ENCODE peak calls at places on chromosomes 5 and 9, in five cellular contexts. X is HL-60, F is PC-3, Q is kidney, H is RWPE1. D is an unnamed sample.

GRCh38 chr9:123642291-123643278 is 286.6 kb downstream of the CRB2 start:
- DNase-seq in X (no peak), F (no peak), Q (no peak), H (no peak), D (peak; percentile 23)

GRCh38 chr9:133676450-133676849 is 40.3 kb downstream of the DBH start:
- DNase-seq in X (no peak), F (no peak), Q (peak; percentile 79), H (no peak), D (no peak)

GRCh38 chr5:36688722-36689121 is 82.3 kb downstream of the SLC1A3 start:
- DNase-seq in X (peak; percentile 58), F (peak; percentile 57), Q (no peak), H (peak; percentile 18), D (no peak)

GRCh38 chr5:132019337-132019736 is 7.9 kb upstream of the ACSL6 start:
- DNase-seq in X (no peak), F (no peak), Q (no peak), H (no peak), D (no peak)

GRCh38 chr9:126401107-126401506 is 74.5 kb downstream of the MVB12B start:
- DNase-seq in X (no peak), F (no peak), Q (no peak), H (no peak), D (no peak)

GRCh38 chr9:136804509-136805206 is 3.1 kb upstream of the RABL6 start:
- DNase-seq in X (no peak), F (no peak), Q (peak; percentile 76), H (no peak), D (no peak)

GRCh38 chr5:1006656-1007071 is 1.9 kb upstream of the NKD2 start:
- DNase-seq in X (no peak), F (no peak), Q (peak; percentile 58), H (no peak), D (no peak)

GRCh38 chr9:119160559-119160958 is 208.7 kb downstream of the BRINP1 start:
- DNase-seq in X (no peak), F (no peak), Q (no peak), H (no peak), D (no peak)

GRCh38 chr5:14552017-14552416 is 29.6 kb upstream of the OTULINL start:
- DNase-seq in X (peak; percentile 66), F (no peak), Q (no peak), H (no peak), D (no peak)

GRCh38 chr5:13771011-13771571 is 173.4 kb downstream of the DNAH5 start:
- DNase-seq in X (no peak), F (peak; percentile 66), Q (no peak), H (no peak), D (no peak)

GRCh38 chr9:24436761-24437160 is 108.9 kb downstream of the IZUMO3 start:
- DNase-seq in X (no peak), F (no peak), Q (no peak), H (no peak), D (no peak)

GRCh38 chr5:131382407-131383395 is 118.8 kb downstream of the CDC42SE2 start:
- DNase-seq in X (peak; percentile 61), F (peak; percentile 61), Q (no peak), H (peak; percentile 78), D (peak; percentile 43)

GRCh38 chr9:33159760-33160127 is 7.4 kb downstream of the B4GALT1 start:
- DNase-seq in X (peak; percentile 83), F (peak; percentile 50), Q (no peak), H (no peak), D (peak; percentile 79)

GRCh38 chr9:385818-386398 is 171.2 kb downstream of the DOCK8 start:
- DNase-seq in X (peak; percentile 15), F (peak; percentile 83), Q (no peak), H (peak; percentile 34), D (peak; percentile 73)

GRCh38 chr9:123925820-123926219 is 4.1 kb downstream of the DENND1A start:
- DNase-seq in X (peak; percentile 46), F (peak; percentile 58), Q (no peak), H (no peak), D (no peak)

GRCh38 chr5:59569608-59570334 is 323.8 kb downstream of the PDE4D start:
- DNase-seq in X (no peak), F (no peak), Q (no peak), H (no peak), D (no peak)

GRCh38 chr5:65395526-65396155 is 86.1 kb downstream of the ADAMTS6 start:
- DNase-seq in X (no peak), F (no peak), Q (no peak), H (peak; percentile 9), D (no peak)

GRCh38 chr5:178990491-178990890 is 4.6 kb downstream of the GRM6 start:
- DNase-seq in X (no peak), F (no peak), Q (no peak), H (no peak), D (no peak)

GRCh38 chr9:71680189-71680983 is 87.9 kb downstream of the CEMIP2 start:
- DNase-seq in X (no peak), F (peak; percentile 82), Q (no peak), H (peak; percentile 53), D (peak; percentile 59)

GRCh38 chr5:71960196-71960595 is 147.1 kb upstream of the MAP1B start:
- DNase-seq in X (no peak), F (peak; percentile 34), Q (no peak), H (no peak), D (no peak)

GRCh38 chr9:126150411-126151030 is 176.1 kb upstream of the MVB12B start:
- DNase-seq in X (no peak), F (no peak), Q (no peak), H (no peak), D (no peak)

GRCh38 chr5:4570047-4571015 is 569.8 kb upstream of the ADAMTS16 start:
- DNase-seq in X (no peak), F (no peak), Q (no peak), H (no peak), D (peak; percentile 25)
- TF ChIP-seq CTCF in X (no peak), F (no peak), Q (no peak), H (no peak), D (no peak)

GRCh38 chr5:167579701-167580045 is 711.8 kb upstream of the WWC1 start:
- DNase-seq in X (no peak), F (no peak), Q (no peak), H (no peak), D (peak; percentile 49)

GRCh38 chr5:167580608-167581007 is 710.8 kb upstream of the WWC1 start:
- DNase-seq in X (no peak), F (no peak), Q (no peak), H (no peak), D (no peak)

GRCh38 chr5:167585184-167585583 is 706.3 kb upstream of the WWC1 start:
- DNase-seq in X (no peak), F (no peak), Q (no peak), H (no peak), D (no peak)

GRCh38 chr5:167582916-167583315 is 708.5 kb upstream of the WWC1 start:
- DNase-seq in X (no peak), F (no peak), Q (no peak), H (no peak), D (peak; percentile 41)

GRCh38 chr5:167582263-167582662 is 709.2 kb upstream of the WWC1 start:
- DNase-seq in X (no peak), F (peak; percentile 50), Q (no peak), H (peak; percentile 57), D (peak; percentile 48)
- TF ChIP-seq CTCF in X (no peak), F (peak; percentile 60), Q (no peak), H (peak; percentile 54), D (peak; percentile 26)

GRCh38 chr5:73234156-73234555 is 61.2 kb downstream of the TMEM174 start:
- DNase-seq in X (no peak), F (no peak), Q (no peak), H (no peak), D (no peak)

GRCh38 chr5:73231245-73231778 is 58.3 kb downstream of the TMEM174 start:
- DNase-seq in X (no peak), F (no peak), Q (no peak), H (no peak), D (no peak)

GRCh38 chr5:73233053-73233460 is 60.1 kb downstream of the TMEM174 start:
- DNase-seq in X (no peak), F (no peak), Q (no peak), H (no peak), D (no peak)

GRCh38 chr5:73232266-73233041 is 59.5 kb downstream of the TMEM174 start:
- DNase-seq in X (no peak), F (no peak), Q (no peak), H (no peak), D (no peak)

GRCh38 chr5:73233461-73234151 is 60.6 kb downstream of the TMEM174 start:
- DNase-seq in X (no peak), F (no peak), Q (peak; percentile 75), H (no peak), D (no peak)
- TF ChIP-seq CTCF in X (no peak), F (no peak), Q (no peak), H (no peak), D (peak; percentile 9)

DNA sequence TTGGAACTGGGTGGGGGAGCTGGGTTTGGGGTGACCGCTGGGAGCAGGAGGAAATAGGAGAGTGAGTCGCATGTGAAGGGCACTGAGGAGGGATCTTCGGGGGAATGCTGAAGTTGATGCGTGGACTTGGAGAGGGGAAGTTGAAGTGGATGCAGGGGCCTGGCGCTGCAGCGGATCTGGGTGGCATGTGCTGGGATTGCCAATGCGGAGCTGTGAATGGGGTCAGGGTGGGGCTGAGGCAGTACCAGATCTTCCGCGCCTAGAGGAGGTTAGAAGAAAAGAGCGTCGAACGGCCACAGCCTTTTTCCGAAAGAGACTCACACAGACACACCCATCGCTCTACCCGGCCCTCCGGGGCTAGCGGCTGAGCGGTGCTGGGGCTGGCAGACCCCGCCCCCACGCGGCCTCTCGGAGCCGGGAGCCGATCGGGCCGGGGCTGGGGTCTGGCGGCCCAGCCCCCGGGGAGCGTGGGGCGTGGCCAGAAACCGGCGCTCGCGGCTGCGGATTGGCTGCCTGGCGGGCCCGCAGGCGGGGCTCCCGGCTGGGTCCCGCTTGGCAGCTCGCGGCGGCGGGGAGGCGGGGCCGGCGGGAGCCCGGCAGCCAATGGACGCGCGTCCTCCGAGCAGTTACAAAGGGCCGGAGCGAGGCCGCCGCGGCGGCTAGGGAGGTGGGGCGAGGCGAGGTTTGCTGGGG is at the start of gene TGFBR1:
- DNase-seq in X (peak; percentile 90), F (peak; percentile 88), Q (peak; percentile 98), H (peak; percentile 100), D (peak; percentile 85)
- TF ChIP-seq CTCF in X (no peak), F (no peak), Q (no peak), H (no peak), D (no peak)

GRCh38 chr9:131008909-131009618 is at the start of gene LAMC3:
- DNase-seq in X (no peak), F (peak; percentile 17), Q (peak; percentile 78), H (peak; percentile 69), D (no peak)
- TF ChIP-seq CTCF in X (peak; percentile 1), F (peak; percentile 39), Q (peak; percentile 27), H (peak; percentile 66), D (peak; percentile 49)

GRCh38 chr9:6552033-6552737 is 93.3 kb downstream of the GLDC start:
- DNase-seq in X (no peak), F (peak; percentile 47), Q (no peak), H (no peak), D (peak; percentile 51)
- TF ChIP-seq CTCF in X (no peak), F (no peak), Q (no peak), H (no peak), D (peak; percentile 35)

GRCh38 chr9:131872006-131872405 is 132.1 kb upstream of the RAPGEF1 start:
- DNase-seq in X (no peak), F (no peak), Q (peak; percentile 40), H (no peak), D (no peak)
- TF ChIP-seq CTCF in X (no peak), F (peak; percentile 26), Q (no peak), H (no peak), D (peak; percentile 25)

GRCh38 chr9:37369671-37370070 is 52.8 kb upstream of the GRHPR start:
- DNase-seq in X (no peak), F (no peak), Q (no peak), H (no peak), D (no peak)
- TF ChIP-seq CTCF in X (no peak), F (no peak), Q (no peak), H (no peak), D (no peak)